ENCODE peak calls at places on chromosomes 3 and 15, in five cellular contexts. E, I, H, F and M are unnamed samples.
A peak's percentile ranks its signal among the peaks of the same experiment; 100 is the strongest.

GRCh38 chr3:160027541-160028195 is 39.0 kb downstream of the IL12A start:
- DNase-seq in E (no peak), I (no peak), H (peak; percentile 55), F (no peak), M (no peak)

GRCh38 chr15:42012241-42012640 is 8.6 kb downstream of the PLA2G4E start:
- DNase-seq in E (no peak), I (no peak), H (no peak), F (peak; percentile 54), M (no peak)

GRCh38 chr15:59366368-59367021 is 6.2 kb downstream of the MYO1E start:
- DNase-seq in E (no peak), I (no peak), H (no peak), F (peak; percentile 31), M (no peak)

GRCh38 chr3:130354430-130354829 is 9.0 kb downstream of the COL6A5 start:
- DNase-seq in E (no peak), I (no peak), H (no peak), F (no peak), M (no peak)

GRCh38 chr3:124258057-124258500 is 266.2 kb upstream of the ROPN1 start:
- DNase-seq in E (no peak), I (no peak), H (no peak), F (no peak), M (no peak)

GRCh38 chr15:40347559-40348470 is 3.0 kb upstream of the PHGR1 start:
- DNase-seq in E (no peak), I (no peak), H (no peak), F (peak; percentile 89), M (no peak)

GRCh38 chr3:135556184-135556583 is 409.3 kb upstream of the PPP2R3A start:
- DNase-seq in E (no peak), I (no peak), H (no peak), F (no peak), M (no peak)

GRCh38 chr15:70111203-70112017 is 13.7 kb upstream of the TLE3 start:
- DNase-seq in E (peak; percentile 67), I (peak; percentile 91), H (no peak), F (peak; percentile 76), M (peak; percentile 44)

GRCh38 chr3:60504827-60505457 is 746.3 kb downstream of the FHIT start:
- DNase-seq in E (no peak), I (no peak), H (peak; percentile 13), F (no peak), M (no peak)

GRCh38 chr3:14376348-14377043 is 25.9 kb upstream of the SLC6A6 start:
- DNase-seq in E (no peak), I (no peak), H (no peak), F (no peak), M (no peak)

GRCh38 chr3:14377044-14377837 is 25.2 kb upstream of the SLC6A6 start:
- DNase-seq in E (no peak), I (no peak), H (no peak), F (no peak), M (no peak)

GRCh38 chr3:14374444-14374883 is 27.9 kb upstream of the SLC6A6 start:
- DNase-seq in E (no peak), I (no peak), H (no peak), F (no peak), M (peak; percentile 86)

GRCh38 chr3:14373753-14374376 is 28.5 kb upstream of the SLC6A6 start:
- DNase-seq in E (no peak), I (no peak), H (no peak), F (no peak), M (no peak)

GRCh38 chr3:14375192-14375591 is 27.2 kb upstream of the SLC6A6 start:
- DNase-seq in E (no peak), I (no peak), H (no peak), F (no peak), M (no peak)
- H3K4me1 ChIP-seq in E (peaks cover 34% of the 10 kb centered on the region), I (peaks cover 6% of the 10 kb centered on the region), H (peaks cover 6% of the 10 kb centered on the region), F (peaks cover 18% of the 10 kb centered on the region), M (peaks cover 10% of the 10 kb centered on the region)

GRCh38 chr3:39141211-39141995 is 12.0 kb downstream of the CSRNP1 start:
- DNase-seq in E (no peak), I (peak; percentile 72), H (no peak), F (peak; percentile 91), M (peak; percentile 93)
- TF ChIP-seq POLR2AphosphoS5 in E (peak; percentile 72), I (no peak), H (peak; percentile 73), F (peak; percentile 70), M (peak; percentile 84)

GRCh38 chr3:196280689-196281463 is 6.7 kb downstream of the PCYT1A start:
- DNase-seq in E (no peak), I (no peak), H (no peak), F (no peak), M (no peak)
- H3K4me1 ChIP-seq in E (peaks cover 42% of the 10 kb centered on the region), I (peaks cover 22% of the 10 kb centered on the region), H (peaks cover 29% of the 10 kb centered on the region), F (peaks cover 56% of the 10 kb centered on the region), M (no peaks in the 10 kb centered on the region)

GRCh38 chr15:84658080-84658787 is at the start of gene NMB:
- DNase-seq in E (peak; percentile 24), I (peak; percentile 89), H (peak; percentile 33), F (peak; percentile 89), M (peak; percentile 64)
- TF ChIP-seq POLR2AphosphoS5 in E (peak; percentile 44), I (no peak), H (peak; percentile 32), F (no peak), M (no peak)

GRCh38 chr15:74937226-74937601 is 659 bp downstream of the COX5A start:
- DNase-seq in E (no peak), I (no peak), H (no peak), F (no peak), M (no peak)

GRCh38 chr15:74937602-74938371 is at the start of gene COX5A:
- DNase-seq in E (peak; percentile 91), I (peak; percentile 97), H (peak; percentile 75), F (peak; percentile 94), M (peak; percentile 95)

GRCh38 chr15:74928771-74929198 is 9.1 kb downstream of the COX5A start:
- DNase-seq in E (no peak), I (no peak), H (no peak), F (no peak), M (no peak)

GRCh38 chr15:74933573-74933972 is 4.3 kb downstream of the COX5A start:
- DNase-seq in E (no peak), I (no peak), H (no peak), F (no peak), M (no peak)
- H3K4me1 ChIP-seq in E (peaks cover 4% of the 10 kb centered on the region), I (peaks cover 33% of the 10 kb centered on the region), H (peaks cover 12% of the 10 kb centered on the region), F (peaks cover 78% of the 10 kb centered on the region), M (no peaks in the 10 kb centered on the region)

GRCh38 chr15:83887404-83887803 is 233.5 kb downstream of the ADAMTSL3 start:
- DNase-seq in E (no peak), I (no peak), H (no peak), F (no peak), M (no peak)

GRCh38 chr15:83892498-83892897 is 238.6 kb downstream of the ADAMTSL3 start:
- DNase-seq in E (no peak), I (no peak), H (no peak), F (no peak), M (no peak)

GRCh38 chr15:83889995-83890394 is 236.1 kb downstream of the ADAMTSL3 start:
- DNase-seq in E (no peak), I (no peak), H (no peak), F (no peak), M (no peak)

GRCh38 chr15:83893308-83893707 is 239.4 kb downstream of the ADAMTSL3 start:
- DNase-seq in E (no peak), I (no peak), H (no peak), F (no peak), M (no peak)

DNA sequence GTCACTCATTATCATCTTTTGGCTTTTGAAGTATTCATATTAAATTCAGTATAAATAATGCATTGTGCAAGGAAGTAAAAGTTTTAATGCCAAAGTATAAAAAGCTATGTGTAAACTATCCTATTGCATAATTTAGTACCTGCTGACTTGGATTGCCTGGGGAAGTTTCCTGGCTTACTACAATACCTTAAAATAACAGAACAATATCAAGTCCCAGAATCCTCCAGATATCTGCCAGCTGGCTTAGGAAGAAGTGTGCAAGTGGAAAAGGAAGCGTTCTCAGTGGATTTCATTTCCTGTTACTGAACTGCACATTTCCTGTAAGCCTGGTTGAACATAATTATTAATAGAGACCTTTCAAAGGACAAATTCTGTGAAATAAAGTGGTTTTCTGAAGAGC is 236.7 kb downstream of the ADAMTSL3 start:
- DNase-seq in E (no peak), I (peak; percentile 73), H (no peak), F (no peak), M (no peak)
- TF ChIP-seq POLR2AphosphoS5 in E (no peak), I (peak; percentile 60), H (no peak), F (no peak), M (no peak)

GRCh38 chr3:35635931-35636683 is 3.2 kb upstream of the ARPP21 start:
- DNase-seq in E (no peak), I (no peak), H (no peak), F (no peak), M (no peak)
- H3K4me1 ChIP-seq in E (no peaks in the 10 kb centered on the region), I (peaks cover 14% of the 10 kb centered on the region), H (no peaks in the 10 kb centered on the region), F (peaks cover 3% of the 10 kb centered on the region), M (no peaks in the 10 kb centered on the region)

GRCh38 chr3:146470424-146470990 is 1.1 kb upstream of the PLSCR2 start:
- DNase-seq in E (no peak), I (no peak), H (no peak), F (no peak), M (no peak)

GRCh38 chr3:146466596-146466995 is 2.8 kb downstream of the PLSCR2 start:
- DNase-seq in E (no peak), I (no peak), H (no peak), F (no peak), M (no peak)

GRCh38 chr3:146471012-146471411 is 1.7 kb upstream of the PLSCR2 start:
- DNase-seq in E (no peak), I (no peak), H (no peak), F (no peak), M (no peak)

GRCh38 chr3:146468234-146468931 is 978 bp downstream of the PLSCR2 start:
- DNase-seq in E (no peak), I (no peak), H (no peak), F (no peak), M (no peak)

DNA sequence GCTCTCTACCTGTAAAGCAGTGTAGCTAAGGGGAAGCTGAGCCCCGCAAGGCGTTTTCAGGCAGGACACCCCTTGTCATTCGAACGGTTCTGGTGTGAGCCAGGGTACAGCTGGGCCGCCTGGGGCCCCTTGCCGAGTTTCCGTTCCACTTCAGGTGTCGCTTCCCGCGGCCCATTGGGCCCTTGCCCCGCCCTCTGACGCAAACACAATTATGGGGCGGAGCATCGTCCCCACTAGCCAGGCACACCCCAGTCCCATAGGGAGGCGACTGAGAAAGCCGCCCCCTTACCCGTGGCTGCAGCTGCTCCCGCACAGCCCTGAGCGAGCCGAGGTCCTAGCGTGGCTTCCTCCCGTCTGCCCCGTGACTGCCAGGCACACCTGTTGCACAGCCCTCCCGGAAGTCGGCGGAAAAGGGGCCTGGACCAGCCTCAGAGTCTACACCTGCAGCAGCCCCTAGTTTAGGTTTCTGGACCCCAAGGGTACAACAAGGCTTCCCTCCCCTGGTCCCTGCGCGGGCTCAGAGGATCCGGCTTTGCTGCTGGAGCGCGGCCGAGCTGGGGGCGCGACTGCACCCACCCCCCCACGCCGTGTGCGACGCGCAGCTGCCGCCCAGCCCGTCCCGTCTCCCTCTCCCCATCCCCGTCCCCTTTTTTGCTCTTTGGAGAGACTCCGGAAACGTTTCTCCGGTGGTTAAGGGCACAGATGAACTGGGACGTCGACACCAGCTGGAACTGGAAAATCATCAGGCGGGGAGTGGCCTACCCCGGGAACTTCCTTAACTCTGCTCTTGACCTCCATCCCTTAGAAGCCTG is at the start of gene PLSCR2:
- DNase-seq in E (no peak), I (peak; percentile 85), H (peak; percentile 8), F (peak; percentile 83), M (peak; percentile 71)
- TF ChIP-seq POLR2AphosphoS5 in E (no peak), I (peak; percentile 37), H (no peak), F (peak; percentile 70), M (no peak)

GRCh38 chr3:184907941-184908649 is 96.1 kb downstream of the VPS8 start:
- DNase-seq in E (no peak), I (no peak), H (no peak), F (no peak), M (no peak)
- H3K4me1 ChIP-seq in E (no peaks in the 10 kb centered on the region), I (peaks cover 7% of the 10 kb centered on the region), H (no peaks in the 10 kb centered on the region), F (peaks cover 30% of the 10 kb centered on the region), M (no peaks in the 10 kb centered on the region)